ENCODE peak calls at places on chromosomes 6 and 20, in five cellular contexts. T is RWPE1; F is tibial nerve; J is CD4-positive, alpha-beta memory T cell; H is IMR-90. R is an unnamed sample.

GRCh38 chr6:105972440-105972839 is 113.7 kb upstream of the PRDM1 start:
- DNase-seq in T (no peak), F (no peak), J (no peak), H (no peak), R (no peak)

GRCh38 chr20:39880890-39881289 is 808.1 kb downstream of the MAFB start:
- DNase-seq in T (peak), F (no peak), J (no peak), H (no peak), R (no peak)

GRCh38 chr6:1242439-1242838 is 69.5 kb upstream of the FOXQ1 start:
- DNase-seq in T (no peak), F (no peak), J (no peak), H (peak), R (no peak)

GRCh38 chr6:20212392-20213111 is at the start of gene MBOAT1:
- DNase-seq in T (peak), F (peak), J (peak), H (peak), R (peak)

GRCh38 chr6:4102687-4103244 is 23.8 kb upstream of the FAM217A start:
- DNase-seq in T (no peak), F (no peak), J (no peak), H (no peak), R (no peak)

GRCh38 chr6:168641455-168641854 is 200.5 kb downstream of the SMOC2 start:
- DNase-seq in T (peak), F (no peak), J (no peak), H (no peak), R (no peak)

GRCh38 chr6:10347561-10348327 is 67.1 kb downstream of the TFAP2A start:
- DNase-seq in T (peak), F (no peak), J (no peak), H (peak), R (no peak)

GRCh38 chr20:47574616-47575401 is 73.1 kb downstream of the NCOA3 start:
- DNase-seq in T (no peak), F (no peak), J (no peak), H (peak), R (no peak)

GRCh38 chr6:143615785-143616184 is 62.0 kb upstream of the PHACTR2 start:
- DNase-seq in T (no peak), F (no peak), J (no peak), H (no peak), R (no peak)

GRCh38 chr20:40705413-40705812 is 16.4 kb upstream of the MAFB start:
- DNase-seq in T (no peak), F (no peak), J (no peak), H (no peak), R (no peak)

GRCh38 chr6:111992851-111993250 is 61.1 kb upstream of the CCN6 start:
- DNase-seq in T (peak), F (no peak), J (peak), H (peak), R (no peak)

GRCh38 chr20:48682529-48683385 is 145.0 kb downstream of the PREX1 start:
- DNase-seq in T (peak), F (peak), J (no peak), H (peak), R (peak)

GRCh38 chr6:105692630-105693212 is 289.8 kb upstream of the PREP start:
- DNase-seq in T (no peak), F (no peak), J (no peak), H (no peak), R (no peak)

GRCh38 chr20:35939264-35939663 is 15.0 kb downstream of the SCAND1 start:
- DNase-seq in T (no peak), F (no peak), J (no peak), H (peak), R (no peak)

GRCh38 chr6:111417181-111417585 is 65.8 kb downstream of the REV3L start:
- DNase-seq in T (no peak), F (peak), J (no peak), H (peak), R (no peak)

GRCh38 chr20:54219751-54220426 is 12.0 kb downstream of the PFDN4 start:
- DNase-seq in T (peak), F (no peak), J (no peak), H (peak), R (no peak)

GRCh38 chr20:60804240-60804917 is 447.7 kb upstream of the CDH4 start:
- DNase-seq in T (no peak), F (no peak), J (no peak), H (no peak), R (no peak)

GRCh38 chr20:47355489-47356219 is 845 bp downstream of the ZMYND8 start:
- DNase-seq in T (no peak), F (no peak), J (no peak), H (no peak), R (peak)

GRCh38 chr20:31604567-31605030 is 490 bp upstream of the ID1 start:
- DNase-seq in T (no peak), F (no peak), J (no peak), H (no peak), R (no peak)

GRCh38 chr6:157385482-157385881 is 4.5 kb downstream of the ZDHHC14 start:
- DNase-seq in T (no peak), F (no peak), J (no peak), H (no peak), R (no peak)

GRCh38 chr6:68975064-68975463 is 340.0 kb downstream of the ADGRB3 start:
- DNase-seq in T (no peak), F (no peak), J (no peak), H (no peak), R (no peak)

DNA sequence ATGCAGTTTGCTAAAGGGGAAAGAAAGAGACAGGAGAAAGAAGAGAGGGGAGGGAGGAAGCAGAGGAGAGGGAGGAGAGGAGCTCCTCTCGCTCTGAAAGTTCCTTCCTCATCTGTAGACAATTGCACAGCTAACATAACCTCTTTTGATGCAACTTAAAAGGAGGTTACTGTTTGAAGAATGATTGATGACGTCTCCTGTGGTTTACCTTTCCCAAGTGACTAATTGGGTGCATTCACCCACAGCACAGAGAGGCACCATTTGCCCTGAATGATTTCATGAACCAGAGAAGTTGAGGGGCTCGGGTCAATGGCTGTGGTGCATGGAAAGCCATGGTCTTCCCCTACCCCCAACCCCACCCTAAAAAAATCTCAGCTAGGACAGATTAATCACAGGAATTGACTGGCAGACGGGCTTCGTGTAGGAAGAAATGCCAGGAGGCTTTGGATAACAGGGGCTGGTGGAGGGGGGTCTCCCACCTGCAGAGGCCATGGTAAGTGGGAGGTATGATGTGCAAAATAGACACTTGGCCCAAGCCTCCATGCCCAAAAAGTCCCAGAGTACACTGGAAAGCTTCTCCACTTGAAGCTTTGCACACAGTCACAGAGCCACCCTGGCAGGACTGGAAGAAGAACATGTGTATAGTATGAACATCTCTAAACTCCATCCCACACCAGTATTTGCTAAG is 213.7 kb downstream of the ANKRD60 start:
- DNase-seq in T (peak), F (no peak), J (peak), H (no peak), R (no peak)
- H3K27ac ChIP-seq in T (no peak), F (no peak), J (no peak), H (no peak), R (no peak)

DNA sequence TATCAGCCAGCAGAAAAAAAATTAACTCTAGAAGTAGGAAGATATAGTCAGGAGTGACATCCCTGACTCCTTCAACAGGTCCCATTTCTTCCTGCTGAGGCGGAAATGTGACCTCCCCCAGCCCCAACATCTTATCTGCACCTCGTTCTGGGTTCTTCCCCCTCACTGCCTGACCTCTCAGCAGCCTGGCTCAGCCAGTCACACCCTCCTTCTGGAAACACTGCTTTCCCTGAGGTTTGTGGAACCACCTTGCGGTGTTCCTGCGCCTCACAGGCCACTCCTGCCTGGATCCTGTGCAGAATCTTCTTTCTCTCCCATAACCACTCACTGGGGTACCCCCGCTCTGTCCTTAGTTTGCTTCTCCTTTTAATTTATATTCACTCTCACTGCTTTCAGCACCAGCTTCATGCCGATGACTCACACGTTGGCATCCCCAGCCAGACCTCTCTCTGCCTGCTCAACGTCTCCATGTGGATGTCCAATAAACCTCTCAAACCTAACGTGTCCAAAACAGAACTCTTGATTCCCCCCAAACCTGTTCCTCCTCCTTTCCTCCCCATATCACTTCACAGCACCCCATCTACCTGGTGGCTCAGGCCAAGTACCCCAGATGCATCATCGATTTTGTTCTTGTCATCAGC is 222.8 kb upstream of the PLN start:
- DNase-seq in T (peak), F (no peak), J (no peak), H (peak), R (no peak)
- H3K27ac ChIP-seq in T (no peak), F (no peak), J (no peak), H (no peak), R (no peak)

GRCh38 chr6:56756219-56756789 is 113.6 kb upstream of the DST start:
- DNase-seq in T (no peak), F (no peak), J (no peak), H (no peak), R (no peak)
- H3K27ac ChIP-seq in T (no peak), F (peak), J (no peak), H (peak), R (peak)

GRCh38 chr20:50746138-50746940 is 15.0 kb downstream of the PARD6B start:
- DNase-seq in T (no peak), F (no peak), J (no peak), H (no peak), R (no peak)
- H3K27ac ChIP-seq in T (no peak), F (peak), J (no peak), H (no peak), R (peak)

GRCh38 chr6:22079788-22080187 is 217.0 kb downstream of the PRL start:
- DNase-seq in T (no peak), F (no peak), J (no peak), H (peak), R (no peak)
- H3K27ac ChIP-seq in T (no peak), F (no peak), J (no peak), H (no peak), R (no peak)

DNA sequence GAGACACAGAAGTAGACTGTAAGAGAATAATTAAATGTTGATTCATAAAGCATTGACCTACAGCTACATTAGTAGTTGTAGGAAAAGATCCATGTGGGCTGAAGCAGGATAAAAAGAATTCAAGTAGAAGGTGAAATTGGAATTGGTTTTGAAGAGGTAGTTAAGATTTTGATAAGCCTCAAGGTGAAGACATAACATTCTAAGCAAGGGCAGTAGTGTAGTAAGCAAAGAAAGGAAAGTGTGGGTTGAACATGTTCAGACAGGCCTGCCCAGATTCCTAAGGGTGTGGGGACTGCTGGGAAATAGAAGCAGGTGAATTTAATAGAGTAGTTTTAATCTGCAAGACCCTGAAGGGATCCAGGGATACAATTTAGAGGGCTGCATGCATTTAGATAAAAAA is 19.0 kb downstream of the TAB2 start:
- DNase-seq in T (peak), F (no peak), J (no peak), H (no peak), R (no peak)
- H3K27ac ChIP-seq in T (no peak), F (peak), J (peak), H (peak), R (no peak)

DNA sequence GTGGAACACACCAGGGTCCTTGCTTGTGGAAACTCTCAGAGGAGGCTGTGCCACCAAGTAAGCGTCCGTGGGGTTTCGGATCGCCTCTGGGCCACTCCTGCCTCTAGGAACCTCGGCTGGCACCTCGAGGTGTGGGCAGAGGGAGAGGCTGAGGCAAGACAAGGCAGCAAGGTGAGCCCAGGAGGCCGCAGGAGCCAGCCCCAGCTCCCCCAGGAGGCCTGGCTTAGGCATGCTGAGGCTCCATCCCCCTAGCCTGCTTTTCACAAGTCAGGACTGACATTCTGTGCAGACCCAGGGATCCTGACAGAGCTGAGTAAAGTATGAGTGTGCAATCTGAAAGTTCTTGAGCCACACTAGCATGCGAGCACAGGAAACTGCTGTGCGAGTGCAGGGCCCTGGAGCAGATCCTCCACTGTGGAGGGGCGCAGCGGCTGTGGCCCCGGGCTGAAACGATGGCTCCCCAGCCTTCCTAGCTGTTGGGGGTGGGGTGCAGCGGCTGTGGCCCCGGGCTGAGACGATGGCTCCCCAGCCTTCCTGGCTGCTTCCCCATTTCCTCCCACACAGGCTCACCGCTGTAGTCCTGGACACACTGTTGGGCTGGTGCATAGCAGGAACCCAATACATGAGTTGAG is 75.2 kb upstream of the CD93 start:
- DNase-seq in T (no peak), F (no peak), J (no peak), H (peak), R (no peak)
- H3K27ac ChIP-seq in T (peak), F (peak), J (no peak), H (no peak), R (no peak)

DNA sequence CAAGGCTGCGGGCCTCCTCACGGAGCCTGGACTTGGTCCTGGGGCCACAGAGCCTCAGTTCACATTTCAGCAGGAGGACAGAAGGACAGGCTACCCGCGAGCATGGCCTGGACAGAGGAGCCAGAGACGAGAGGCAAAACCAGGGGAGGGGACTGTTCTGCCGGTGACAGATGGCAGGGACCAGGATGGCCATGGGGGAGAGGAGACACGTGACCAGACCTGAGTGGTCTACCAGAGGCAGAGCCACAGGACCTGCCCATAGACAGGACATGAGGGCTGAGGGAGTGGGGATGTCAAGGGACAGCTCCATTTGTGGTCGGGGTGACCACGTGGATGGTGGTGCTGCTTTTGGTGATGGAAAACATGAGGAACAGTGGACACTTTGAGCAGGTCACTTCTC is 207.9 kb downstream of the NFATC2 start:
- DNase-seq in T (no peak), F (no peak), J (no peak), H (no peak), R (no peak)
- H3K27ac ChIP-seq in T (peak), F (no peak), J (no peak), H (peak), R (no peak)

GRCh38 chr6:75372884-75373283 is 88.3 kb upstream of the TMEM30A start:
- DNase-seq in T (no peak), F (no peak), J (no peak), H (no peak), R (no peak)

GRCh38 chr6:75368151-75368779 is 83.7 kb upstream of the TMEM30A start:
- DNase-seq in T (peak), F (no peak), J (no peak), H (peak), R (no peak)

GRCh38 chr6:75363304-75363703 is 78.7 kb upstream of the TMEM30A start:
- DNase-seq in T (no peak), F (no peak), J (no peak), H (no peak), R (no peak)

DNA sequence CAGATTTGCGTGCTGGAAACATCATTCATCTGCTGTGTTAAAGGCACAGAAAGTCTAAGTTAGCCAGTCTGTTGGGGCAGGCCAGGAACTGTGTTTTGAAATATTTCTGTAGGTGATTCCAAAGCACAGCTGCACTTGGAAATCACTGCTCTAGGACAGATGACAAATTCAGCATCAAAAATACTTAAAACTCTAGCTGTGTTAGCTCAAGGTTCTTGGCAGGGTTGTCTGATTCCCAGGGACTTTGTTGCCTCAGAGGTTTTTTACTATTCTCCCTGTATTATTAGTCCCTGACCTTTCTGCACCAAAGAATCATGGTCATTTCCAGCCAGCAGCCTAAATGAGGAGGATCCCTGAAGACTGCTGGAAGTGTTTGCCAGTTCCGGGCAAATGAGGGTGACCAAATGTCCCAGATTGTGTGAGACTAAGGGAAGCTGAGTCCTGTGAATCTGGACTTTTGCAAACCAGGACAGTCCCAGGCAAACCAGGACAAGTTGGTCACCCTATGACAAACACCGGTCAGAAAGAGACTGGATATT is 84.3 kb upstream of the TMEM30A start:
- DNase-seq in T (no peak), F (no peak), J (no peak), H (no peak), R (no peak)
- H3K27ac ChIP-seq in T (no peak), F (no peak), J (no peak), H (no peak), R (no peak)

R was measured in caudate nucleus.